ENCODE peak calls at places on chromosomes 2 and 18, in six cellular contexts. S, G, C, Q, U and T are unnamed samples.

GRCh38 chr18:60372141-60372540 is 434 bp downstream of the MC4R start:
- DNase-seq in S (no peak), G (no peak), C (no peak), Q (peak; percentile 40), U (no peak), T (no peak)

GRCh38 chr2:43312751-43313641 is 86.6 kb upstream of the ZFP36L2 start:
- DNase-seq in S (no peak), G (no peak), C (peak; percentile 2), Q (peak; percentile 49), U (no peak), T (peak; percentile 77)

GRCh38 chr2:45342-46130 is 769 bp downstream of the FAM110C start:
- DNase-seq in S (peak; percentile 83), G (no peak), C (peak; percentile 54), Q (peak; percentile 68), U (no peak), T (peak; percentile 25)

GRCh38 chr2:220090050-220090449 is 462.6 kb downstream of the SLC4A3 start:
- DNase-seq in S (no peak), G (no peak), C (no peak), Q (no peak), U (no peak), T (no peak)

GRCh38 chr18:48990497-48991298 is 39.9 kb upstream of the SMAD7 start:
- DNase-seq in S (peak; percentile 80), G (no peak), C (no peak), Q (no peak), U (no peak), T (peak; percentile 81)

GRCh38 chr2:50512397-50512796 is 519.5 kb downstream of the NRXN1 start:
- DNase-seq in S (no peak), G (no peak), C (no peak), Q (no peak), U (no peak), T (no peak)

GRCh38 chr2:44941551-44942234 is at the start of gene SIX3:
- DNase-seq in S (peak; percentile 78), G (no peak), C (no peak), Q (peak; percentile 61), U (peak; percentile 26), T (peak; percentile 61)

GRCh38 chr18:74499633-74500032 is 3.5 kb downstream of the CNDP2 start:
- DNase-seq in S (peak; percentile 92), G (no peak), C (no peak), Q (no peak), U (peak; percentile 17), T (peak; percentile 85)

GRCh38 chr2:132824716-132825115 is 154.7 kb upstream of the LYPD1 start:
- DNase-seq in S (no peak), G (no peak), C (no peak), Q (no peak), U (no peak), T (peak; percentile 79)

GRCh38 chr2:102166189-102166845 is 20.5 kb upstream of the IL1RL2 start:
- DNase-seq in S (no peak), G (no peak), C (no peak), Q (no peak), U (no peak), T (peak; percentile 52)

GRCh38 chr2:225584821-225585220 is 185.3 kb downstream of the NYAP2 start:
- DNase-seq in S (no peak), G (no peak), C (peak; percentile 3), Q (no peak), U (no peak), T (no peak)

GRCh38 chr2:236614566-236614965 is 44.9 kb downstream of the ACKR3 start:
- DNase-seq in S (no peak), G (no peak), C (no peak), Q (no peak), U (no peak), T (no peak)

GRCh38 chr2:150538582-150539236 is 51.2 kb upstream of the RND3 start:
- DNase-seq in S (no peak), G (no peak), C (no peak), Q (no peak), U (no peak), T (no peak)

GRCh38 chr2:18626958-18627650 is 37.7 kb upstream of the NT5C1B start:
- DNase-seq in S (no peak), G (no peak), C (no peak), Q (no peak), U (no peak), T (no peak)

GRCh38 chr2:160087854-160088745 is 25.7 kb upstream of the PLA2R1 start:
- DNase-seq in S (no peak), G (no peak), C (no peak), Q (no peak), U (no peak), T (peak; percentile 26)

GRCh38 chr18:6441201-6441600 is 26.5 kb upstream of the L3MBTL4 start:
- DNase-seq in S (no peak), G (no peak), C (no peak), Q (no peak), U (no peak), T (no peak)

GRCh38 chr2:122136071-122136470 is 380.6 kb downstream of the TSN start:
- DNase-seq in S (no peak), G (no peak), C (no peak), Q (no peak), U (no peak), T (no peak)

GRCh38 chr2:231689509-231689893 is 18.8 kb upstream of the PTMA start:
- DNase-seq in S (no peak), G (no peak), C (no peak), Q (no peak), U (no peak), T (no peak)

GRCh38 chr18:2572144-2572682 is 856 bp downstream of the NDC80 start:
- DNase-seq in S (no peak), G (no peak), C (no peak), Q (no peak), U (no peak), T (peak; percentile 19)

GRCh38 chr2:14340703-14341102 is 291.8 kb upstream of the LRATD1 start:
- DNase-seq in S (no peak), G (no peak), C (no peak), Q (no peak), U (no peak), T (no peak)

GRCh38 chr2:138601438-138602165 is 100.0 kb downstream of the SPOPL start:
- DNase-seq in S (no peak), G (no peak), C (no peak), Q (no peak), U (no peak), T (peak; percentile 26)

GRCh38 chr2:221649045-221649444 is 76.9 kb upstream of the EPHA4 start:
- DNase-seq in S (peak; percentile 83), G (no peak), C (peak; percentile 59), Q (no peak), U (no peak), T (no peak)

GRCh38 chr18:52874774-52875173 is 534.8 kb downstream of the DCC start:
- DNase-seq in S (no peak), G (no peak), C (no peak), Q (no peak), U (no peak), T (no peak)

GRCh38 chr18:64966667-64967066 is 784.1 kb upstream of the CDH7 start:
- DNase-seq in S (no peak), G (no peak), C (peak; percentile 81), Q (peak; percentile 58), U (no peak), T (peak; percentile 34)

GRCh38 chr2:112482309-112483046 is 522 bp downstream of the TTL start:
- DNase-seq in S (peak; percentile 84), G (peak; percentile 8), C (peak; percentile 40), Q (peak; percentile 75), U (peak; percentile 11), T (peak; percentile 63)

GRCh38 chr2:201701591-201701990 is 3.1 kb upstream of the MPP4 start:
- DNase-seq in S (no peak), G (no peak), C (no peak), Q (no peak), U (no peak), T (no peak)